ENCODE peak calls at places on chromosomes 5 and 9, in eight cellular contexts. A is H1, Z is IMR-90, T is A549, L is SK-N-SH, P is GM12878, F is HepG2, N is K562. O is an unnamed sample.

GRCh38 chr9:365451-365850 is 150.8 kb downstream of the DOCK8 start:
- DNase-seq in L (no peak), T (no peak), Z (no peak), F (no peak), N (no peak), P (no peak), A (no peak), O (no peak)

GRCh38 chr5:179798771-179799643 is 5.2 kb downstream of the LTC4S start:
- DNase-seq in P (no peak), Z (no peak), T (no peak), F (no peak), N (no peak), L (no peak), A (no peak), O (no peak)

GRCh38 chr5:64188776-64189175 is 23.1 kb downstream of the RNF180 start:
- DNase-seq in P (no peak), Z (no peak), L (no peak), F (no peak), T (no peak), N (no peak), A (no peak), O (no peak)

GRCh38 chr9:15606667-15607472 is 54.0 kb downstream of the CCDC171 start:
- DNase-seq in F (peak), N (peak), T (peak), A (no peak), Z (peak), P (no peak), L (peak), O (peak)

GRCh38 chr9:129777769-129778130 is 24.9 kb upstream of the PTGES start:
- DNase-seq in P (no peak), Z (no peak), T (no peak), A (no peak), L (no peak), F (no peak), N (peak), O (no peak)

GRCh38 chr5:42858031-42858643 is 46.4 kb upstream of the SELENOP start:
- DNase-seq in L (no peak), P (no peak), A (no peak), T (no peak), Z (no peak), F (no peak), N (no peak), O (no peak)

GRCh38 chr5:176817864-176818377 is 7.6 kb downstream of the UNC5A start:
- DNase-seq in A (no peak), P (no peak), L (peak), F (no peak), Z (no peak), T (peak), N (peak), O (no peak)

GRCh38 chr5:88926774-88927173 is 43.8 kb upstream of the MEF2C start:
- DNase-seq in L (no peak), P (no peak), N (no peak), T (no peak), F (no peak), Z (no peak), A (no peak), O (no peak)

GRCh38 chr9:126412945-126413344 is 86.3 kb downstream of the MVB12B start:
- DNase-seq in P (no peak), L (no peak), T (no peak), N (no peak), A (no peak), Z (no peak), F (no peak), O (no peak)

GRCh38 chr5:80275347-80275746 is 19.5 kb upstream of the SERINC5 start:
- DNase-seq in N (no peak), F (peak), P (no peak), L (peak), Z (peak), A (no peak), T (peak), O (no peak)

GRCh38 chr9:134263575-134263974 is 62.7 kb upstream of the RXRA start:
- DNase-seq in N (no peak), P (no peak), A (no peak), L (no peak), Z (no peak), T (no peak), F (no peak), O (no peak)

GRCh38 chr5:146151970-146152369 is 30.5 kb downstream of the LARS1 start:
- DNase-seq in A (no peak), T (no peak), F (no peak), N (no peak), Z (no peak), P (no peak), L (no peak), O (no peak)
- TF ChIP-seq RAD21 in A (no peak), T (no peak), F (no peak), N (no peak), Z (no peak), P (no peak), L (no peak), O (no peak)

DNA sequence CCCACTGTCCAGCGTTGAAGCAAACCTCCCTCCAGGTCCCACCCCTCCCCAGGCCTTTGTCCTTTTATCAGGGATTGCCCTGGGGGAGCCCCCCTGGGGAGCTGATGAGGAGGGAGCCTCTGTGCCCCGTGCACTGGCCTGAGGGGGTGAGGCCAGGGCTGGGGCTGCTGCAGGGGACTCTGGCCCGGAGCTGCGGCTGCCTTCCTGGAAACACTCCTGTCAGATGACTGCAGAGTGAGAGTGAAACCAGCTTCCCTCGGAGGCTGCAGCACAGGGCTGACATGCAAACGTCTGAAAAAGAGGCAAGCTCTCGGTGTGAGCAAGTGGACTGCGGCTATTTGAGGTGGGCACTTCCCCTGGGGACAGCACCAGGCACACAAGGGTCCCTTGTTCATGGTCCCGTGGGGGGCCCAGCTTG is 4.6 kb upstream of the TRAF2 start:
- DNase-seq in L (no peak), F (peak), A (no peak), N (no peak), Z (peak), T (peak), P (peak), O (no peak)
- TF ChIP-seq RAD21 in L (no peak), F (no peak), A (no peak), N (no peak), Z (no peak), T (no peak), P (no peak), O (no peak)

DNA sequence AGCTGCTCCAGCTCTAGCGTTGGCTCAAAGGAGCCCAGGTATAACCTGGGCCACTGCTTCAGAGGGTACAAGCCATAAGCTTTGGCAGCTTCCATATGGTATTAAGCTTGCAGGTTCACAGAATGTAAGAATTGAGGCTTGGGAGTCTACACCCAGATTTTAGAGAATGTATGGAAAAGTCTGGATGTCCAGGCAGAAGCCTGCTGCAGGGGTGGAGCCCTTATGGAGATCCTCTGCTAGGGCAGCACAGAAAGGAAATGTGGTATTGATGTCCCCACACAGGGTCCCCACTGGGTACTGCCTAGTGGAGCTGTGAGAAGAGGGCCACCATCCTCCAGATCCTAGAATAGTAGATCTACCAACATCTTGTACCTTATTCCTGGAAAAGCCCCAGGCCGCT is 626.9 kb downstream of the MAT2B start:
- DNase-seq in N (no peak), A (no peak), L (no peak), F (no peak), Z (no peak), T (no peak), P (no peak), O (no peak)
- TF ChIP-seq RAD21 in N (no peak), A (no peak), L (no peak), F (no peak), Z (no peak), T (no peak), P (no peak), O (no peak)

GRCh38 chr5:10434392-10434791 is 7.3 kb upstream of the ROPN1L start:
- DNase-seq in N (no peak), F (no peak), Z (peak), P (no peak), T (no peak), L (no peak), A (no peak), O (no peak)
- TF ChIP-seq RAD21 in N (no peak), F (no peak), Z (no peak), P (no peak), T (no peak), L (no peak), A (no peak), O (no peak)

DNA sequence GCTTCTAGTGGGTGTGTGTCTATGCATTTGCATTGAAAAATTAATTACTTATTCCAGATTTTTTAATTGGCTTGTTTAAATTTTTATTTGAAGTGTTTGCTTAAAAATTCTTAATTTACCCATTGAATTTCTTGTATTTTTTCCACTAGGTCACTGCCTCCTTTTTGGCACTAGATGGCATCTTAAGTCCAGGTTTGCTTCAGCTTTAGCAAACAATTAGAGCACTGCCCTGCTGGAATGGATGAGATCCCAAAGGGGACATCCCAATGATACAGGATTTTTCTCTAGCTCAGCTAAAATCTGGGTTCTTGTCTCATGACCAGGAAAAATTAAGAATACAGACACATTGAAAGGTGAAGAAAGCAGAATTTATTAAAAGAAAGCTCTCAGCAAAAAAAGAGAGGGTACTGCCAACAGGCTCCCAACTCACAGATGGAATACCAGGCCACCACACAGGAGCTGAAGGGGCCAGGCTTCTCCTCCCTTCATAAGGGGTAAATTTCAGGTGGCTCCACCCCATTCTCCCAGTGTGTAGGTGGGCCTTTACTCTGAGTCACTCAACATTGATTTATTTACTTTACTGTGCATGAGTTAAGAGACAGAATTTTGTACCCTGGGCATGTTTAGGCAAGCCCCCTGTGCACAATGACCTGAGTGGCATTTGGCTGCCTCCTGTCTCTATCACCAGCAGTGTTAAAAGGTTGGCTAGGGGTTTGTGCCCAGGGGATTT is 532.4 kb downstream of the ANXA1 start:
- DNase-seq in P (no peak), A (peak), Z (no peak), L (peak), F (peak), N (no peak), T (peak), O (peak)
- TF ChIP-seq RAD21 in P (peak), A (peak), Z (peak), L (peak), F (peak), N (peak), T (peak), O (peak)

DNA sequence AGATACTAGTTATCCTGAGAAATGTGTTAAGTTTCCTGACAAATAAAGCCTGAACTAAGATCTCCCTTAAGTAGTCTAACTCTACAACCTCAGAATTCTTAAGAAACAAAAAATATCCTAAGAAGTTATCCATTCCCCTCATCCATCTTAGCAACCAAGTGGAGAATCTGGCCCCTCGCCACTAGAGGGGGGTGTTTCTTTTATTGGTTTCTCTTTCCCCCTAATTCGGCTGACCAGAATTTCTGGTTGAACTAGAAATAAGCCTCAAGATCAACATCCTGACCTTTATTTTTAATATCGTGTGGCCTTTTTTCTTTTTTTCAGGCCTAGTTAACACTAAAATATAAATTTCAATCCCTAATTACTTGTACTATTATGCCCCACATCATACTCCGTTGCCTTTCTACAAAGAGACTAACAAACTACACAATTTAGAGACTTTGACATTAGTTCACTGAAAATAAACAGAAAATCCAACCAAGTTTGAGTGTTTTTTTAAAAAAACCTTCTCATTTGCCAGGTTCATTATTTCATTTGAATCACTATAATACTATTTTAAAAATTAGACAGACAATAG is 14.3 kb upstream of the NR4A3 start:
- DNase-seq in T (peak), Z (peak), N (peak), P (no peak), L (peak), A (no peak), F (peak), O (no peak)
- TF ChIP-seq RAD21 in T (peak), Z (peak), N (peak), P (peak), L (peak), A (peak), F (peak), O (peak)

GRCh38 chr9:95036676-95037075 is 280.8 kb downstream of the FANCC start:
- DNase-seq in A (no peak), T (no peak), L (no peak), F (no peak), P (no peak), N (no peak), Z (no peak), O (no peak)
- TF ChIP-seq RAD21 in A (no peak), T (no peak), L (no peak), F (no peak), P (no peak), N (no peak), Z (no peak), O (no peak)

DNA sequence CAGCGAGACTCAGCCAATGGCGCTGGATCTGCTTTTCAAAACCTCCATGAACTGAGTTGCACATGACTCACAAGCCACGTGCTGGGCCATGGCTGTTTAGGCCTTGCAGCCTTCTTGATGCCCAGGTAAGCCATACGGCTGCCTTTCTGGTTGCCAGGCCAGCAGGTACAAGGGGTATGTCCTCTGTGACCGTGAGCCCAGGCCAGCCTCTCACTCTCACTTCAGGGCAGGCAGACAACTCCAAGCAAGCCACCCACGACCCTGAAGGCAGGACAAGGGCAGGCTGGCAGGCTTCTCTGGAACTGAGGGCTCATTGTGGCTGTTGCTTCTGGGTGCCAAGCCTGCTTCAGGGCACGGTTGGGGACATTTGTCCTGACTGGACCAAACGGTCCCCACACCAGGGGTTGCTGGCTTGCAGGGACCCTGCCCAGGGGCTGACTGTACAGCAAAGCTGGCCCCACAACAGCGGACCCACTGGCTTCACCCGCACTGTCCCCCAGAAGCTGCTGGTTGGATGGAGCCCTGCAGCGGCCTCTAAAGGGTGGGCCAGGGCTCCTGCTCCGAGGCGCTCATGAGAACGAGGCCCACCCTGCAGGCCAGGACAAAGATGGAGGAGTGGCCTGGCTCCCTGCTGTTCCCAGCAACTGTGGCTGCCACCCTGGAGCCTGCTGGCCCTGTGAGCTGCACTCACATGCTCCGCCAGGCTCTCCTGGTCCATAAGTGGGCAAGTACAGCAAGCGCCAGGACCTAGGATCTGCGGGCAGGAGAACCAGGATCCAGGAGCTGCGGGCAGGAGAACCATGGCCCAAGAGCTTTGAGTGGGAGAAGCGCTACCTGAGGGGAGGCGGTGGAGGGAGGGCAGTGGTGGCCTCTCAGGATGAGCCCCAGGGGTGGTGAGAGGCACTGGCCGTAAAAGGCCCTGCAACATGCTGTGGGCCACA is 34.3 kb upstream of the NSMF start:
- DNase-seq in A (no peak), T (no peak), F (no peak), N (no peak), P (no peak), Z (no peak), L (no peak), O (no peak)
- TF ChIP-seq RAD21 in A (no peak), T (no peak), F (no peak), N (no peak), P (no peak), Z (no peak), L (no peak), O (no peak)

DNA sequence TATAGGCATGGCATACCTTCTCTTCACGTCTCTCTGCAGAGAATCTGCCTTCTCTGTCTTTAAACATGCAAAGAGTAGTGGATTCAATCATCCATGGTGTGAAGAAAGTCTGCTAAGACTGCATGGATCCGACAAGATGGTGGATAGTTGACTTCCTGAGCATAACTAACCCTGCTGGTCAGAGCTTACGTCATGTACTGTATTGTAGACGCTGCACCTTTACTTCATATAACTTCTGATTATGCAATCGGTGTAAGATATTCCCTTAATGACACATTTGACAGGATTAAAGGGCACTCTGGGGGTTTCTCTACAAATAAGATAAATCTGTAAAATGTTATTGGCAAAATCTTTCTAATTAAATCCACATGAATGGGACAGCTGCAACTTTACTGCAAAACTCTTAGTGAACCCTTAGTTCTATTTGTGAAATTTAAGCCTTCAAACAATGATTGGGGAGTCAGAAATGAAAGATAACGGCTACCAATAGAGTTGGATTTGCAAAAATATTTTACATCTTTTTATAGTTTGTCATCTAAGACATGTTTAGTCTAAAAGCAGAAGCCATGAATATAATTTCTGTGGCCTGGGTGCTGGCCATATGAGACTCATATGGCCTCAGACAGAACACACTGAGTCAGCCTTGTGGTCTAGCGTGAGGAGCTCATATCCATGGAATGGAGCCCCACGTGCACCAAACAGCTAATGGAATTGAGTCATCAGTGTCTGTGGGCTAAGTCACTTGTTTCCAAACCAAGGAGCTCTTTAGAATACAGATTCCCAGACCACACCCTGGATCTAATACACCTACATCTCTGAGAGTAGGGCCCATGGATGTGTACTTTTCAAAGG is 240.5 kb upstream of the NREP start:
- DNase-seq in L (no peak), N (no peak), A (no peak), P (no peak), F (no peak), T (peak), Z (peak), O (peak)
- TF ChIP-seq RAD21 in L (no peak), N (no peak), A (no peak), P (no peak), F (no peak), T (no peak), Z (peak), O (no peak)

GRCh38 chr5:53891159-53891558 is 330.7 kb downstream of the NDUFS4 start:
- DNase-seq in T (no peak), P (no peak), N (no peak), F (no peak), L (no peak), A (no peak), Z (no peak), O (no peak)

GRCh38 chr5:53892236-53892635 is 331.8 kb downstream of the NDUFS4 start:
- DNase-seq in Z (peak), T (no peak), N (no peak), F (no peak), P (no peak), A (no peak), L (no peak), O (no peak)

GRCh38 chr5:53895091-53895683 is 334.7 kb downstream of the NDUFS4 start:
- DNase-seq in F (no peak), P (no peak), L (no peak), Z (no peak), T (no peak), N (no peak), A (no peak), O (no peak)

GRCh38 chr5:53893626-53894025 is 333.2 kb downstream of the NDUFS4 start:
- DNase-seq in N (no peak), Z (no peak), T (no peak), F (no peak), P (no peak), A (no peak), L (no peak), O (no peak)

DNA sequence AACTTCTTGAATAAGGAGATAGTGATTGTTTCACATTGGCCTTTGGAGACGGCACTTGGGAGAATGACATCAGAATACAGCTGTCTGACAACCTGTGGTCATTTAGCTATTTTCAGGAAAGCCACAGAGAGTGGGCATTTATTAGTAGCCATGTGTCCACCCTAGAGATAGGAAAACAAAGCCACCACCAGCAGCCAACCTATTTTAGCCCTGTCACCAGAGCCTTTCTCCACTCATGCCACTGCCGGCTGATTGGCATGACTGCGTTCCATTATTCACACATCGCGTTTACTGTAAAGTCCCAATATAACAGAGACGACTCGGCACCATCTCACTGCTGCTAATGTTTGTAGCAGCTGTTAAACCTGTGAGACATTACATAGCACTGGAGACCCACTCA is 330.1 kb downstream of the NDUFS4 start:
- DNase-seq in A (no peak), L (no peak), T (no peak), Z (no peak), N (no peak), P (no peak), F (no peak), O (no peak)
- TF ChIP-seq RAD21 in A (no peak), L (no peak), T (no peak), Z (no peak), N (no peak), P (no peak), F (no peak), O (no peak)

O was measured in HCT116.